ENCODE peak calls at places on chromosomes 1 and 21, in nine cellular contexts. H is progenitor cell of endocrine pancreas; Y is activated CD8-positive, alpha-beta T cell treated with anti-CD3 and anti-CD28 coated beads for 36 hours; F is cardiac muscle cell; K is choroid plexus epithelial cell; S is HFF-Myc; L is HCT116; N is AG09319; I is ovary. Q is an unnamed sample.

GRCh38 chr1:234089396-234089795 is 184.9 kb downstream of the SLC35F3 start:
- DNase-seq in H (no peak), Y (no peak), F (no peak), K (no peak), S (no peak), L (no peak), N (no peak), I (no peak), Q (no peak)

GRCh38 chr1:36771222-36771621 is 263.1 kb downstream of the GRIK3 start:
- DNase-seq in H (no peak), Y (no peak), F (no peak), K (no peak), S (no peak), L (no peak), N (no peak), I (no peak), Q (no peak)

GRCh38 chr1:235790123-235790522 is 76.6 kb downstream of the LYST start:
- DNase-seq in H (no peak), Y (no peak), F (no peak), K (no peak), S (no peak), L (no peak), N (no peak), I (no peak), Q (no peak)

GRCh38 chr1:154502742-154503111 is 515 bp upstream of the SHE start:
- DNase-seq in H (no peak), Y (no peak), F (no peak), K (no peak), S (no peak), L (no peak), N (no peak), I (peak), Q (no peak)

GRCh38 chr1:221772107-221772506 is 30.2 kb upstream of the DUSP10 start:
- DNase-seq in H (no peak), Y (no peak), F (peak), K (peak), S (no peak), L (no peak), N (peak), I (no peak), Q (peak)

GRCh38 chr1:156419863-156420208 is 50.8 kb downstream of the RHBG start:
- DNase-seq in H (no peak), Y (peak), F (no peak), K (no peak), S (no peak), L (no peak), N (no peak), I (no peak), Q (no peak)

GRCh38 chr21:45259206-45259795 is 28.4 kb downstream of the POFUT2 start:
- DNase-seq in H (no peak), Y (no peak), F (peak), K (peak), S (no peak), L (no peak), N (no peak), I (no peak), Q (no peak)

GRCh38 chr1:155175281-155175926 is 1.8 kb downstream of the TRIM46 start:
- DNase-seq in H (no peak), Y (no peak), F (no peak), K (no peak), S (no peak), L (no peak), N (no peak), I (peak), Q (no peak)

GRCh38 chr1:25794325-25794724 is 5.7 kb upstream of the SELENON start:
- DNase-seq in H (no peak), Y (no peak), F (no peak), K (no peak), S (no peak), L (no peak), N (no peak), I (no peak), Q (no peak)

DNA sequence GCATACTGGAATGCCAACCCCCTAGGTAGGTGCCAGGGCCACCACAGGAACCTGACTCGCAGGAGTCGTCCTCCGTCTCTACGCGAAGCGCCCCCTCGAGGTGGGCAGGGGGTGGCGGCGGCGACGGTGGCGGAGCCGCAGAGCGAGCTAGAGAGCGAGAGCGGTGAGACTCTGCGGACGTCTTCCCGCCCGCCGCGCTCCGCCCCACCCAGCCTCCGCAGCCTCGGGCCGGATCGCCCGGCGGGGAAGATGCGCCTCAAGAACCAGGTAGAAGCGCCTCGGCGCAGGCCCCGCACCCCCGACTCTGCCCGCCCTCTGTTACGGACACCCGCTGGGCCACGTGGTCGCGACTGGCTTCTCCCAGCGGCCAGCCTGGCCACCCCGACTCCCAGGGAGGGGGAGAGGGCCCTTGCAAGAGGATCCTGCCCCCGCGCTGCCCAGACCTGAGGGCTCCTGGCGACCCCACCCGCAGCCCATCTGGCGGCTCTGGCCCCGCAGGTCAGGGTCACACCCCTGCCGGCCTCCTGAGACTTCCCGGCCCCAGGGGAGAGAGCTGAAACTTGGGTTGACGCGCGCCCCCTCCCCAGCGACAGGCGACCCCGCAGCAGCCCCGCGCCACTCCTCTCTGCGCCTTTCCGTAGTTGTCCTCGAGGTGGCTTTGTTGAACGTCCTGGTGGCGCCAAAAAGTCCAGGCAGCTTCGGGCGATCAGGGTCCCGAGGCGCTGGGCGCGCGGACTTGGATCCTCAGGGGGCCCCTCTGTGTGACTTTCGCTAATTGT is 24.4 kb upstream of the AGBL4 start:
- DNase-seq in H (peak), Y (peak), F (no peak), K (no peak), S (no peak), L (no peak), N (no peak), I (no peak), Q (no peak)
- TF ChIP-seq CTCF in H (peak), Y (peak), F (peak), K (no peak), S (peak), L (no peak), N (no peak), I (no peak), Q (no peak)

DNA sequence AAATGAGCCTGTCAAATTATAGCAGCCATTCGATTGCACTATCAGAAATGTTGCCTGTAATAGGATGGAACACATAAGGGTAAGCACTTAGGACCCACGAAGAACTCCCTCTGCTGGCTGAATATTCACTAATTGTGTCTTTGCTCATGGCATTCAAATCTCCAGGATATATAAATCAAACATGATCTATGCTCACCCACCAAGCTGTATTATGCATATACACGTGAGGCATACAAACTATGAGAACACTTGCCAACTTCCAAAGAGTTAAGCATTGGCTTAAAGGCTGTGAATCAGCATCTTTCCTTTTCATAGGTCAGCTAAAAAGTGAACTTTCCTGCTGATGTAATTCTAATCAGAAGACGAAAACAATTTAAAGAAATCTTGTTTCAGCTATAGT is 34.5 kb downstream of the TMPRSS15 start:
- DNase-seq in H (no peak), Y (no peak), F (no peak), K (peak), S (no peak), L (no peak), N (no peak), I (no peak), Q (peak)
- TF ChIP-seq CTCF in H (peak), Y (no peak), F (no peak), K (peak), S (no peak), L (no peak), N (no peak), I (no peak), Q (peak)

DNA sequence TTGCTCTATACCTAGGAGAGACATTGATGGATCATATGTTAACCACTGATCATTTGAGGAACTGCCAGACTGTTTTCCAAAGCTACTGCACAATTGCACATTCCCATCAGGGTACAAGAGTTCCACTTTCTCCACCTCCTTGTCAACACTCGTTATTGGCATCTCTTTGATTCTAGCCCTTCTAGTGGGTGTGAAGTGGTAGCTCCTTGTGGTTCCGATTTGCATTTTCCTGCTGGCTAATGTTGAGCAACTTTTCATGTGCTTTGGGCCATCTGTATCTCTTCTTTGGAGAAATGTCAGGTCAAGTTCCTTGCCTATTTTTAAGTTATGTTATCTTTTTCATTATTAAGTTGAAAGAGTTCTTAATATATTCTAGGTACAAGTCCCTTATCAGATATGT is 90.1 kb downstream of the DMRTB1 start:
- DNase-seq in H (no peak), Y (no peak), F (peak), K (peak), S (no peak), L (no peak), N (no peak), I (no peak), Q (no peak)
- TF ChIP-seq CTCF in H (no peak), Y (no peak), F (no peak), K (no peak), S (no peak), L (no peak), N (no peak), I (no peak), Q (no peak)

GRCh38 chr1:54415533-54415932 is 9.3 kb upstream of the SSBP3 start:
- DNase-seq in H (no peak), Y (no peak), F (no peak), K (no peak), S (no peak), L (no peak), N (no peak), I (no peak), Q (no peak)

GRCh38 chr1:54415986-54416385 is 9.8 kb upstream of the SSBP3 start:
- DNase-seq in H (no peak), Y (no peak), F (no peak), K (no peak), S (no peak), L (no peak), N (no peak), I (no peak), Q (no peak)

GRCh38 chr1:54413732-54414131 is 7.5 kb upstream of the SSBP3 start:
- DNase-seq in H (no peak), Y (no peak), F (no peak), K (no peak), S (no peak), L (no peak), N (no peak), I (no peak), Q (no peak)

GRCh38 chr1:54416435-54416834 is 10.2 kb upstream of the SSBP3 start:
- DNase-seq in H (no peak), Y (no peak), F (no peak), K (no peak), S (no peak), L (no peak), N (no peak), I (no peak), Q (no peak)

GRCh38 chr1:54417123-54417522 is 10.9 kb upstream of the SSBP3 start:
- DNase-seq in H (no peak), Y (no peak), F (no peak), K (peak), S (no peak), L (no peak), N (no peak), I (no peak), Q (no peak)
- TF ChIP-seq CTCF in H (no peak), Y (no peak), F (no peak), K (no peak), S (no peak), L (no peak), N (no peak), I (no peak), Q (no peak)

GRCh38 chr1:6222644-6223043 is 13.1 kb downstream of the ICMT start:
- DNase-seq in H (no peak), Y (no peak), F (peak), K (no peak), S (no peak), L (no peak), N (no peak), I (no peak), Q (peak)

GRCh38 chr1:6221210-6221784 is 14.5 kb downstream of the ICMT start:
- DNase-seq in H (no peak), Y (no peak), F (no peak), K (no peak), S (no peak), L (no peak), N (no peak), I (no peak), Q (no peak)

GRCh38 chr1:6223617-6224016 is 12.1 kb downstream of the ICMT start:
- DNase-seq in H (no peak), Y (no peak), F (no peak), K (no peak), S (no peak), L (no peak), N (no peak), I (no peak), Q (no peak)

GRCh38 chr1:6224733-6225132 is 11.0 kb downstream of the ICMT start:
- DNase-seq in H (no peak), Y (no peak), F (no peak), K (no peak), S (no peak), L (no peak), N (no peak), I (no peak), Q (no peak)

GRCh38 chr1:6225651-6226050 is 10.1 kb downstream of the ICMT start:
- DNase-seq in H (no peak), Y (no peak), F (no peak), K (no peak), S (no peak), L (no peak), N (no peak), I (no peak), Q (no peak)
- TF ChIP-seq CTCF in H (no peak), Y (no peak), F (no peak), K (no peak), S (no peak), L (no peak), N (no peak), I (no peak), Q (no peak)

DNA sequence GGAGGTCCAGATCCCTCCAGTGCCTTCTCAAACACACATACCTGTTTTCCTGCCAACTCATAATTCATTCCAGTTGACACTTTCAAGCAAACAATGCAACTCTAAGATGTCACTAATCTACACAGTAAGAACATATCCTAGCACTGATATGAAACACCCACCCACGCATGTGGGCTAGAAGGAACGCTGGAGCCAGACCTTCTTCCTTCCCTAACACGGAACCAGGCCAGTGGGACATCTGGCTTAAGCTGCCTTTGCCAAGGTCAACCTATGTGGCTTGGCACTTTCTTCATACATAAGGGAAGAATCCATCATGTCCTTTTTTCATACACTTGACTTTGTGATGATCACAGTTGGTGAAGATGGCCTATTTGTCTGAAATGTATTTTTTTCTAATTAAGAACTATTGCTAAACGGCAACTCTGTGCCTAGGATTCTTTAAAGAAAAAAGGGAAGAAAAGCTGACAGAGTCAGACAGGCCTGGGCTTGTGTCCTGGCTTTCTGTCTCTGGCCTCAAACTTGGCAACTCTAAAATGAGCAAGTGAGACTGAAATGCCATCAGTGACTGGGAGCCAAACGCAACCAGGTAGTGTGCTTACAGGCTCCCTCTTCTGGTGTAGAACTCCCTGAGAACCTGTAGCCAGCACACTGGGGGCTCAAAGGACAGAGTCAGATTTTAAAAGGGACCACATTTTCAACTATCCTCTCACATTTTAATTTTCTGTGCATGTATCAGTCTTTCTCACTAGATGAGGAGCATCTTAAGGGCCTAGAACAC is 92.6 kb upstream of the BEND5 start:
- DNase-seq in H (no peak), Y (no peak), F (peak), K (no peak), S (no peak), L (no peak), N (no peak), I (no peak), Q (peak)
- TF ChIP-seq CTCF in H (peak), Y (no peak), F (no peak), K (no peak), S (no peak), L (peak), N (peak), I (no peak), Q (peak)

GRCh38 chr1:12620142-12620865 is 2.3 kb upstream of the DHRS3 start:
- DNase-seq in H (no peak), Y (peak), F (no peak), K (no peak), S (no peak), L (no peak), N (no peak), I (no peak), Q (no peak)

GRCh38 chr1:12618661-12619395 is 818 bp upstream of the DHRS3 start:
- DNase-seq in H (peak), Y (peak), F (peak), K (peak), S (peak), L (peak), N (peak), I (peak), Q (peak)

GRCh38 chr1:12617901-12618660 is at the start of gene DHRS3:
- DNase-seq in H (peak), Y (peak), F (peak), K (peak), S (no peak), L (peak), N (peak), I (peak), Q (peak)

GRCh38 chr1:12620931-12621330 is 2.9 kb upstream of the DHRS3 start:
- DNase-seq in H (no peak), Y (no peak), F (no peak), K (no peak), S (no peak), L (no peak), N (no peak), I (no peak), Q (no peak)

GRCh38 chr1:12619396-12620141 is 1.6 kb upstream of the DHRS3 start:
- DNase-seq in H (peak), Y (peak), F (peak), K (peak), S (peak), L (peak), N (peak), I (peak), Q (peak)
- TF ChIP-seq CTCF in H (peak), Y (peak), F (peak), K (peak), S (peak), L (peak), N (peak), I (peak), Q (peak)

DNA sequence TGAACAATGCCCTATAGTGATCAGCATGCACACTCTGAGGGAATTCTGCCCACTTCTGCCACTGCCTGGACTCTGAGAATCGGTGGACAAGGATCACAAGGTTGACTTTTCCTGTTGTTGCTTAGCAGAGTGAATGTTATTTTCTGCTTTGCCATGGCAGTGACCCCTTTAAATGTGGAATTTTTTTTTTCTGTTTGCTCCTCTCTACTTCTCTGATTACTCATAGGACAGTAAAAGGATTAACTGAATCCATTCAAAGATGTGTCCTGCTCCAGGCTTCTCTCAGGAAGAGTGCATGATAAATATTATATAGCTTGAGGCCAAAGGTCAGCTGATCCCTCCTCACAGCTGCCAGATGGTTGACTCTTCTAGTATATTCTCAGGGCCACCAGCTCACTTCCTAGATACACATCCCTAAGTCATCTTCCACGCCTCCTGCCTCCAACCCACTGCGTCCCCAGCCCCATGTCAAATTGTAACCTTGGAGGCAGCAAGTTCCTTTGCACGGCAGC is 74.0 kb upstream of the RALGPS2 start:
- DNase-seq in H (no peak), Y (no peak), F (no peak), K (peak), S (peak), L (no peak), N (no peak), I (no peak), Q (peak)
- TF ChIP-seq CTCF in H (no peak), Y (no peak), F (no peak), K (no peak), S (no peak), L (no peak), N (no peak), I (no peak), Q (no peak)

DNA sequence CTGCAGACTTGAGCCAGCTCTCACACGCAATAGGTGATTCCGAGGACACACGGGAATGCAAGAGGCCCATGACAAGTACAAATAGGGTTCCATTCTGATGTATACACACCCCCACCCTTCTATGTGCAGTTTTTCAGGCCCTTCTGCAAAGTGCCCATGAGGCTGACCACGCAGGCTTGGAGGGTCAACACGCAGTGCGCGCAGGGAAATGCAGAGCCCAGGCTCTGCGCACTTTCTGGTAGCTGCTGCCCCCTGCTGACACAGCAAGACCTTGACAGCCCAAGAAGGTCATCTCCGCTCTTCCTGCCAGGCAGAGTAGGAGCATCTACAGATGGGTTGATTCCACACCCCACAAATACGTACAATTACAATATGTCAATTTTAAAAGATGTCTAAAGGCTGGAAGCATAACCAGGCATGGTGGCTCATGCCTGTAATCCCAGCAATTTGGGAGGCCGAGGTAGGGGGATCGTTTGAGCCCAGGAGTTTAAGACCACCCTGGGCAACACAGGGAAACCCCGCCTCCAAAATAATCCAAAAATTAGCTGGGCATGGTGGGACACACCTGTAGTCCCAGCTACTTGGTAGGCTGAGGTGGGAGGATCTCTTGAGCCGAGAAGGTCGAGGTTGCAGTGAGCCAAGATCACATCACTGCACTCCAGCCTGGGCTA is 18.5 kb downstream of the SH3BP5L start:
- DNase-seq in H (peak), Y (peak), F (peak), K (peak), S (no peak), L (peak), N (no peak), I (no peak), Q (peak)
- TF ChIP-seq CTCF in H (peak), Y (peak), F (peak), K (peak), S (peak), L (peak), N (peak), I (peak), Q (peak)